ENCODE peak calls at places on chromosomes 4 and X, in four cellular contexts. V is GM12864, D is T follicular helper cell, C is MV-4-11. X is an unnamed sample.

GRCh38 chr4:87103691-87104187 is 116.7 kb downstream of the KLHL8 start:
- DNase-seq in D (no peak), V (no peak), C (no peak), X (no peak)

GRCh38 chr4:73891739-73892405 is 22.7 kb downstream of the CXCL1 start:
- DNase-seq in C (no peak), V (no peak), D (no peak), X (no peak)

GRCh38 chrX:9614016-9614415 is 149.2 kb downstream of the TBL1X start:
- DNase-seq in C (no peak), D (no peak), V (no peak), X (no peak)

GRCh38 chr4:87058272-87059073 is 123.7 kb downstream of the AFF1 start:
- DNase-seq in V (no peak), C (peak), D (no peak), X (no peak)

GRCh38 chrX:119826399-119826959 is 26.3 kb downstream of the UPF3B start:
- DNase-seq in C (no peak), V (no peak), D (no peak), X (no peak)

GRCh38 chr4:166435449-166435848 is 562.4 kb downstream of the TLL1 start:
- DNase-seq in C (no peak), D (no peak), V (no peak), X (no peak)

GRCh38 chrX:151750511-151750910 is 16.0 kb downstream of the CNGA2 start:
- DNase-seq in V (no peak), C (no peak), D (no peak), X (no peak)

GRCh38 chr4:53804719-53805118 is 213.4 kb upstream of the LNX1 start:
- DNase-seq in V (peak), C (peak), D (no peak), X (no peak)

GRCh38 chr4:110268352-110268751 is 69.9 kb upstream of the ELOVL6 start:
- DNase-seq in C (no peak), D (no peak), V (no peak), X (no peak)

GRCh38 chr4:155304375-155304774 is 72.4 kb downstream of the MAP9 start:
- DNase-seq in D (no peak), C (no peak), V (no peak), X (no peak)

GRCh38 chr4:72394264-72394663 is 174.8 kb downstream of the ADAMTS3 start:
- DNase-seq in V (no peak), C (no peak), D (no peak), X (no peak)

GRCh38 chr4:83010522-83011318 is at the start of gene LIN54:
- DNase-seq in C (peak), V (no peak), D (peak), X (peak)

GRCh38 chr4:40990202-40990898 is 224.0 kb downstream of the APBB2 start:
- DNase-seq in D (no peak), V (peak), C (peak), X (no peak)

GRCh38 chr4:8703857-8704495 is 111.4 kb downstream of the CPZ start:
- DNase-seq in C (no peak), V (no peak), D (no peak), X (no peak)

GRCh38 chrX:136271300-136271699 is 20.1 kb upstream of the MAP7D3 start:
- DNase-seq in V (no peak), C (peak), D (no peak), X (no peak)

GRCh38 chr4:8278421-8279287 is 9.1 kb downstream of the HTRA3 start:
- DNase-seq in V (no peak), D (no peak), C (peak), X (no peak)

GRCh38 chr4:77917075-77917474 is 54.4 kb downstream of the MRPL1 start:
- DNase-seq in D (no peak), C (no peak), V (no peak), X (no peak)

GRCh38 chr4:42627887-42628646 is 28.8 kb downstream of the ATP8A1 start:
- DNase-seq in C (no peak), D (peak), V (peak), X (no peak)

GRCh38 chr4:184558996-184559395 is 84.6 kb upstream of the IRF2 start:
- DNase-seq in D (no peak), V (no peak), C (no peak), X (no peak)

GRCh38 chr4:48162162-48162561 is 28.1 kb upstream of the TXK start:
- DNase-seq in V (no peak), D (no peak), C (no peak), X (no peak)

GRCh38 chrX:69024287-69024686 is 141.0 kb downstream of the PJA1 start:
- DNase-seq in D (no peak), V (no peak), C (no peak), X (no peak)

GRCh38 chrX:51406688-51407519 is 74.3 kb downstream of the NUDT10 start:
- DNase-seq in D (no peak), V (no peak), C (no peak), X (no peak)

GRCh38 chr4:123602007-123602406 is 205.4 kb downstream of the SPRY1 start:
- DNase-seq in V (no peak), C (no peak), D (no peak), X (no peak)

GRCh38 chr4:87745058-87745842 is 54.1 kb upstream of the IBSP start:
- DNase-seq in C (no peak), D (no peak), V (no peak), X (no peak)

GRCh38 chr4:143531368-143531767 is 17.9 kb downstream of the SMARCA5 start:
- DNase-seq in C (no peak), V (no peak), D (no peak), X (no peak)

GRCh38 chr4:189828298-189828697 is 112.4 kb upstream of the FRG1 start:
- DNase-seq in C (no peak), D (no peak), V (no peak), X (no peak)

GRCh38 chr4:153465583-153465921 is 608 bp upstream of the TMEM131L start:
- DNase-seq in C (peak), D (no peak), V (no peak), X (no peak)

GRCh38 chr4:14264437-14264836 is 636.9 kb upstream of the BOD1L1 start:
- DNase-seq in D (no peak), V (no peak), C (peak), X (no peak)